ENCODE peak calls at places on chromosome 18, in four cellular contexts. T is right cardiac atrium; D is sigmoid colon; C is CD8-positive, alpha-beta memory T cell. R is an unnamed sample.

GRCh38 chr18:69217271-69217670 is 183.4 kb upstream of the DOK6 start:
- DNase-seq in C (no peak), D (no peak), T (no peak), R (no peak)

GRCh38 chr18:52869942-52870907 is 530.2 kb downstream of the DCC start:
- DNase-seq in C (no peak), T (no peak), D (peak; percentile 60), R (no peak)

GRCh38 chr18:12606592-12607315 is 51.2 kb downstream of the SPIRE1 start:
- DNase-seq in C (no peak), T (no peak), D (no peak), R (no peak)

GRCh38 chr18:42306208-42306980 is 351.4 kb downstream of the PIK3C3 start:
- DNase-seq in T (no peak), D (no peak), C (no peak), R (no peak)

GRCh38 chr18:27665264-27665799 is 480.2 kb upstream of the CHST9 start:
- DNase-seq in T (no peak), C (no peak), D (no peak), R (no peak)

GRCh38 chr18:58392336-58393000 is 236.4 kb downstream of the ALPK2 start:
- DNase-seq in C (no peak), D (no peak), T (no peak), R (no peak)

GRCh38 chr18:27211569-27211968 is 26.5 kb upstream of the CHST9 start:
- DNase-seq in D (no peak), C (no peak), T (no peak), R (no peak)

GRCh38 chr18:12317664-12318333 is 9.8 kb downstream of the TUBB6 start:
- DNase-seq in D (no peak), C (no peak), T (no peak), R (no peak)

GRCh38 chr18:23548719-23549118 is 37.6 kb downstream of the NPC1 start:
- DNase-seq in C (no peak), T (no peak), D (no peak), R (no peak)

GRCh38 chr18:5542393-5543035 is 1.3 kb downstream of the EPB41L3 start:
- DNase-seq in C (no peak), D (peak; percentile 73), T (peak; percentile 28), R (no peak)

GRCh38 chr18:34661464-34662087 is 48.5 kb upstream of the DTNA start:
- DNase-seq in C (no peak), T (no peak), D (no peak), R (no peak)

GRCh38 chr18:7566587-7567486 is at the start of gene PTPRM:
- DNase-seq in D (peak; percentile 97), C (no peak), T (peak; percentile 93), R (peak; percentile 46)

DNA sequence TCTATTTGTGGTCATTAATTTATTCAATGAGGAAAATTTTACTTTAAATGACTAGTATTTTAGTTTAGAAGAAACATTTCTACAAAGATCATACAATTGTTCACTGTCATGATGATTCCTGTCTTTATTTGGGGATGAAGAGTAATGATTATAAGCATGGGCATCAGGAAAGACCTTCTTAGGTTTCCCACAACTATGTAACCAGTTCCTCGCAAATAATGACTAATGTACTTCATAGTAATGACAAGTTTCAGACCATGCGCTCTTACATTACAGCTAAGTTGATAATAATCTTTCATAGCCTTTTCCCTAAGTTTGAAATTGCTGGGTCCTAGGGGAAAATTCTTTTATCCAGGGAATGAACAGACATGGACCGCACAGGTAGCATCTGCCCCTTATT is 90.5 kb downstream of the MYO5B start:
- DNase-seq in D (no peak), C (no peak), T (no peak), R (no peak)
- H3K9me3 ChIP-seq in D (no peaks in the 10 kb centered on the region), C (no peaks in the 10 kb centered on the region), T (no peaks in the 10 kb centered on the region), R (no peaks in the 10 kb centered on the region)

DNA sequence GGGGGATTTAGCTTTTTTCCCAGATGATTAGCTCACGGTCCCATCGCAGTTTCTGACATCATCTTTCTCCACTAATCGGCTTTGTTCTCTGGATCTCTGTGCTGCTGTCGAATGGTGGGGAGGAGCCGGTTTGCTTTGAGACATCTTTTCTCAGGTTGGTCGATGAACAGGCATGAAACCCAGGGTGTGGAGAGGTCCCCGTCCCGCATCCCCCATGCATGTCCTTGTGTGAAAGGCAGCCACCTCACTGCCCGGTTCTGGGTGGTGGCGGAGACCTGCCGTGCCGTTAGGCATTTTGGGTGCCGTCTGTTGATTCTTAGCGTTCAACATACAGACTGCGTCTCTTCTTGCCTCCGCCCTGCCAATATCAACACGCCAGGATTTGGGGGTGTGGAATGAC is 57.8 kb downstream of the CTDP1 start:
- DNase-seq in C (no peak), D (peak; percentile 39), T (no peak), R (no peak)
- H3K9me3 ChIP-seq in C (peaks cover 6% of the 10 kb centered on the region), D (no peaks in the 10 kb centered on the region), T (no peaks in the 10 kb centered on the region), R (peaks cover 11% of the 10 kb centered on the region)

GRCh38 chr18:66473882-66474281 is 130.0 kb downstream of the CDH19 start:
- DNase-seq in D (no peak), T (no peak), C (no peak), R (no peak)
- H3K9me3 ChIP-seq in D (no peaks in the 10 kb centered on the region), T (no peaks in the 10 kb centered on the region), C (no peaks in the 10 kb centered on the region), R (no peaks in the 10 kb centered on the region)

GRCh38 chr18:75618146-75618545 is 190.6 kb upstream of the SMIM21 start:
- DNase-seq in C (no peak), T (no peak), D (no peak), R (no peak)

GRCh38 chr18:75607701-75608100 is 180.2 kb upstream of the SMIM21 start:
- DNase-seq in T (no peak), D (no peak), C (no peak), R (no peak)

GRCh38 chr18:75612491-75612890 is 185.0 kb upstream of the SMIM21 start:
- DNase-seq in C (no peak), D (no peak), T (no peak), R (no peak)
- H3K9me3 ChIP-seq in C (no peaks in the 10 kb centered on the region), D (no peaks in the 10 kb centered on the region), T (no peaks in the 10 kb centered on the region), R (no peaks in the 10 kb centered on the region)

GRCh38 chr18:71242981-71243380 is 954.1 kb downstream of the SOCS6 start:
- DNase-seq in D (no peak), C (no peak), T (no peak), R (no peak)
- H3K9me3 ChIP-seq in D (no peaks in the 10 kb centered on the region), C (no peaks in the 10 kb centered on the region), T (no peaks in the 10 kb centered on the region), R (no peaks in the 10 kb centered on the region)

R was measured in T-helper 17 cell.